ENCODE peak calls at places on chromosomes 16 and 17, in seven cellular contexts. M is neural crest cell, S is HepG2, L is anterior cingulate cortex, A is T follicular helper cell, W is AG10803, C is mucosa of gallbladder. Y is an unnamed sample.

GRCh38 chr16:53666816-53667415 is 36.7 kb downstream of the RPGRIP1L start:
- DNase-seq in L (no peak), M (no peak), W (peak; percentile 86), A (no peak), C (no peak), S (peak; percentile 17), Y (no peak)

GRCh38 chr16:70252355-70252988 is 732 bp upstream of the EXOSC6 start:
- DNase-seq in A (no peak), C (no peak), S (no peak), M (peak; percentile 29), W (peak; percentile 17), L (no peak), Y (peak; percentile 68)

GRCh38 chr17:48486557-48486956 is 44.3 kb downstream of the HOXB1 start:
- DNase-seq in M (no peak), A (no peak), L (no peak), C (no peak), S (no peak), W (peak; percentile 99), Y (no peak)

GRCh38 chr17:36731806-36732205 is 130.4 kb downstream of the MRM1 start:
- DNase-seq in C (no peak), L (no peak), W (no peak), M (no peak), S (no peak), A (no peak), Y (no peak)

GRCh38 chr17:58873926-58874325 is 118.3 kb downstream of the PPM1E start:
- DNase-seq in L (no peak), S (no peak), A (no peak), C (no peak), M (no peak), W (no peak), Y (no peak)

GRCh38 chr17:77786090-77786489 is 172.4 kb upstream of the TNRC6C start:
- DNase-seq in S (no peak), W (no peak), M (no peak), C (no peak), A (no peak), L (no peak), Y (no peak)

GRCh38 chr17:45332505-45332904 is 15.7 kb upstream of the MAP3K14 start:
- DNase-seq in L (no peak), C (no peak), W (no peak), M (no peak), A (no peak), S (no peak), Y (no peak)

GRCh38 chr17:8243827-8244226 is 4.0 kb downstream of the CTC1 start:
- DNase-seq in M (no peak), S (no peak), W (no peak), L (no peak), A (peak; percentile 12), C (no peak), Y (no peak)

GRCh38 chr17:57989011-57989345 is 924 bp upstream of the VEZF1 start:
- DNase-seq in C (peak; percentile 52), S (peak; percentile 78), A (no peak), M (no peak), W (no peak), L (no peak), Y (peak; percentile 32)

GRCh38 chr17:82238562-82239201 is 9.8 kb downstream of the SLC16A3 start:
- DNase-seq in W (peak; percentile 77), A (peak; percentile 66), S (no peak), C (peak; percentile 87), M (no peak), L (peak; percentile 36), Y (no peak)

GRCh38 chr17:12600349-12600748 is 65.3 kb upstream of the MYOCD start:
- DNase-seq in A (no peak), L (no peak), C (no peak), S (no peak), W (no peak), M (no peak), Y (no peak)

GRCh38 chr17:60401819-60402218 is 9.9 kb upstream of the USP32 start:
- DNase-seq in L (no peak), M (no peak), A (no peak), C (no peak), W (no peak), S (no peak), Y (no peak)

GRCh38 chr16:65832679-65833078 is 533.8 kb upstream of the CDH5 start:
- DNase-seq in W (no peak), C (no peak), A (no peak), S (no peak), L (no peak), M (no peak), Y (no peak)

GRCh38 chr17:79026345-79027273 is 2.6 kb downstream of the C1QTNF1 start:
- DNase-seq in M (no peak), S (peak; percentile 99), A (no peak), L (no peak), C (no peak), W (peak; percentile 78), Y (no peak)

GRCh38 chr16:57801856-57802634 is at the start of gene KIFC3:
- DNase-seq in S (peak; percentile 79), W (peak; percentile 74), C (peak; percentile 77), M (peak; percentile 67), A (peak; percentile 26), L (peak; percentile 80), Y (peak; percentile 70)

GRCh38 chr17:4340914-4341615 is 25.4 kb downstream of the UBE2G1 start:
- DNase-seq in L (no peak), W (peak; percentile 54), M (no peak), S (no peak), A (no peak), C (no peak), Y (no peak)

GRCh38 chr16:9286930-9287329 is 195.5 kb downstream of the HAPSTR1 start:
- DNase-seq in S (no peak), A (no peak), C (peak; percentile 20), L (no peak), W (no peak), M (no peak), Y (no peak)

GRCh38 chr17:74514632-74515035 is 16.6 kb downstream of the CD300LB start:
- DNase-seq in S (no peak), W (no peak), C (peak; percentile 19), M (no peak), A (no peak), L (no peak), Y (peak; percentile 14)

GRCh38 chr17:42548070-42548837 is 4.5 kb upstream of the HSD17B1 start:
- DNase-seq in A (peak; percentile 66), S (no peak), C (peak; percentile 77), M (peak; percentile 52), W (no peak), L (no peak), Y (no peak)

GRCh38 chr16:70705056-70705455 is 19.2 kb upstream of the MTSS2 start:
- DNase-seq in A (no peak), L (no peak), C (no peak), W (peak; percentile 59), S (no peak), M (no peak), Y (no peak)

GRCh38 chr17:64109400-64109799 is 20.5 kb downstream of the ERN1 start:
- DNase-seq in L (no peak), W (no peak), A (no peak), S (no peak), C (no peak), M (no peak), Y (no peak)

GRCh38 chr17:32658470-32659418 is 172.0 kb downstream of the CDK5R1 start:
- DNase-seq in L (no peak), C (no peak), M (no peak), A (no peak), S (no peak), W (no peak), Y (no peak)

GRCh38 chr17:15307686-15308085 is 33.7 kb downstream of the TEKT3 start:
- DNase-seq in L (no peak), C (no peak), S (no peak), W (peak; percentile 35), M (no peak), A (no peak), Y (no peak)

GRCh38 chr17:51909971-51910370 is 248.5 kb downstream of the CA10 start:
- DNase-seq in S (no peak), C (no peak), W (no peak), A (no peak), M (no peak), L (no peak), Y (no peak)

GRCh38 chr16:66372078-66372897 is 5.8 kb downstream of the CDH5 start:
- DNase-seq in L (no peak), A (no peak), M (no peak), C (no peak), S (no peak), W (no peak), Y (no peak)

GRCh38 chr16:83147244-83147643 is 520.5 kb downstream of the CDH13 start:
- DNase-seq in W (no peak), A (no peak), C (no peak), L (no peak), S (no peak), M (no peak), Y (no peak)

Y was measured in HEK293T.